ENCODE peak calls at places on chromosomes 13 and 19, in ten cellular contexts. D is T-helper 17 cell, N is choroid plexus epithelial cell, F is lower leg skin, S is tibial nerve, T is NCI-H187 treated with DMSO at 0.1 percent for 48 hours, R is AG04450, A is lower lobe of right lung, L is left cardiac atrium, X is mucosa of gallbladder. H is an unnamed sample.
A peak's percentile ranks its signal among the peaks of the same experiment; 100 is the strongest.

GRCh38 chr13:65999441-65999840 is 1230.7 kb downstream of the PCDH9 start:
- DNase-seq in T (no peak), X (no peak), D (no peak), A (no peak), S (no peak), L (no peak), N (no peak), R (no peak), F (no peak), H (no peak)

GRCh38 chr13:28805193-28805819 is 14.8 kb upstream of the MTUS2 start:
- DNase-seq in T (no peak), X (no peak), S (no peak), D (no peak), R (no peak), A (no peak), F (no peak), N (peak; percentile 40), L (peak; percentile 49), H (peak; percentile 73)

GRCh38 chr13:46679369-46680180 is 117.4 kb downstream of the ESD start:
- DNase-seq in S (no peak), X (peak; percentile 50), F (no peak), L (no peak), R (no peak), N (peak; percentile 88), D (no peak), A (no peak), T (no peak), H (no peak)

GRCh38 chr13:95745289-95745688 is 68.3 kb downstream of the DNAJC3 start:
- DNase-seq in L (no peak), F (no peak), D (no peak), R (no peak), N (no peak), T (no peak), S (no peak), X (no peak), A (no peak), H (no peak)

GRCh38 chr13:112679381-112679780 is 10.5 kb upstream of the ATP11A start:
- DNase-seq in T (no peak), R (no peak), L (no peak), A (peak; percentile 28), N (no peak), S (no peak), X (no peak), F (no peak), D (no peak), H (no peak)

GRCh38 chr19:31578326-31578725 is 229.1 kb upstream of the TSHZ3 start:
- DNase-seq in L (no peak), F (no peak), T (no peak), S (no peak), D (no peak), A (no peak), N (no peak), R (no peak), X (no peak), H (no peak)

GRCh38 chr19:32519023-32519422 is 62.0 kb upstream of the PDCD5 start:
- DNase-seq in T (no peak), X (no peak), D (no peak), N (peak; percentile 41), S (no peak), F (no peak), L (no peak), R (no peak), A (no peak), H (no peak)

GRCh38 chr19:3782330-3782729 is 3.9 kb downstream of the MATK start:
- DNase-seq in D (no peak), X (no peak), T (no peak), S (no peak), A (no peak), R (no peak), L (no peak), F (no peak), N (no peak), H (no peak)

GRCh38 chr13:51583875-51584730 is at the start of gene WDFY2:
- DNase-seq in L (peak; percentile 99), S (peak; percentile 100), D (peak; percentile 99), T (peak; percentile 100), X (peak; percentile 100), N (peak; percentile 100), A (peak; percentile 100), F (peak; percentile 100), R (peak; percentile 100), H (peak; percentile 99)

GRCh38 chr19:49106648-49107135 is 7.5 kb upstream of the LIN7B start:
- DNase-seq in L (peak; percentile 64), A (peak; percentile 71), N (peak; percentile 66), R (no peak), D (peak; percentile 38), F (no peak), T (no peak), X (no peak), S (no peak), H (peak; percentile 84)

GRCh38 chr19:47487551-47488515 is 3.8 kb upstream of the KPTN start:
- DNase-seq in T (no peak), L (no peak), N (no peak), R (no peak), A (peak; percentile 22), S (no peak), D (no peak), F (no peak), X (no peak), H (no peak)

GRCh38 chr19:54063350-54064078 is at the start of gene VSTM1:
- DNase-seq in R (no peak), X (no peak), F (no peak), A (no peak), N (no peak), T (no peak), S (no peak), D (no peak), L (no peak), H (no peak)

H was measured in glutamatergic neuron.